ENCODE peak calls at places on chromosomes 5 and 9, in six cellular contexts. R is aorta; Y is transverse colon; S is IMR-90; G is CD4-positive, CD25-positive, alpha-beta regulatory T cell; H is BE2C. A is an unnamed sample.

GRCh38 chr5:173315495-173316352 is 12.5 kb downstream of the STC2 start:
- DNase-seq in R (peak; percentile 74), Y (no peak), S (peak; percentile 91), G (no peak), H (peak; percentile 85), A (peak; percentile 74)

GRCh38 chr5:17346811-17347210 is 129.4 kb downstream of the BASP1 start:
- DNase-seq in R (no peak), Y (no peak), S (peak; percentile 14), G (no peak), H (no peak), A (no peak)

GRCh38 chr9:121518634-121519033 is 19.0 kb upstream of the GGTA1 start:
- DNase-seq in R (no peak), Y (no peak), S (no peak), G (no peak), H (no peak), A (no peak)

GRCh38 chr5:129116797-129117196 is 22.2 kb downstream of the ISOC1 start:
- DNase-seq in R (no peak), Y (no peak), S (no peak), G (no peak), H (no peak), A (no peak)

GRCh38 chr9:100652850-100653249 is 75.0 kb downstream of the CAVIN4 start:
- DNase-seq in R (no peak), Y (no peak), S (no peak), G (no peak), H (no peak), A (no peak)

GRCh38 chr5:122704247-122705036 is 70.4 kb upstream of the SNX2 start:
- DNase-seq in R (no peak), Y (no peak), S (peak; percentile 67), G (peak; percentile 10), H (no peak), A (no peak)

GRCh38 chr9:92807757-92808725 is 43.4 kb upstream of the BICD2 start:
- DNase-seq in R (no peak), Y (peak; percentile 11), S (no peak), G (peak; percentile 38), H (peak; percentile 44), A (no peak)

GRCh38 chr9:121226186-121226585 is 24.5 kb upstream of the RAB14 start:
- DNase-seq in R (no peak), Y (no peak), S (peak; percentile 54), G (no peak), H (no peak), A (no peak)

GRCh38 chr9:129725841-129726251 is 27.0 kb downstream of the PTGES start:
- DNase-seq in R (peak; percentile 62), Y (no peak), S (peak; percentile 58), G (no peak), H (no peak), A (no peak)

GRCh38 chr9:77864096-77864889 is 167.3 kb downstream of the GNAQ start:
- DNase-seq in R (no peak), Y (no peak), S (peak; percentile 27), G (no peak), H (no peak), A (no peak)

GRCh38 chr9:10704720-10705119 is 91.9 kb upstream of the PTPRD start:
- DNase-seq in R (no peak), Y (no peak), S (no peak), G (no peak), H (no peak), A (no peak)

GRCh38 chr5:63247651-63248050 is 669.0 kb downstream of the LRRC70 start:
- DNase-seq in R (no peak), Y (no peak), S (peak; percentile 3), G (no peak), H (no peak), A (no peak)

GRCh38 chr5:127010362-127010761 is 20.0 kb downstream of the MARCHF3 start:
- DNase-seq in R (no peak), Y (no peak), S (peak; percentile 29), G (no peak), H (no peak), A (no peak)

GRCh38 chr5:1523480-1523792 is 324 bp downstream of the LPCAT1 start:
- DNase-seq in R (peak; percentile 54), Y (peak; percentile 18), S (no peak), G (no peak), H (no peak), A (no peak)

GRCh38 chr5:173258466-173258865 is 23.5 kb upstream of the NKX2-5 start:
- DNase-seq in R (no peak), Y (no peak), S (no peak), G (no peak), H (no peak), A (no peak)

GRCh38 chr5:84382363-84383295 is 2.1 kb downstream of the EDIL3 start:
- DNase-seq in R (peak; percentile 57), Y (peak; percentile 68), S (peak; percentile 53), G (no peak), H (peak; percentile 86), A (peak; percentile 26)

GRCh38 chr9:124008307-124008854 is 3.2 kb upstream of the LHX2 start:
- DNase-seq in R (no peak), Y (no peak), S (no peak), G (no peak), H (no peak), A (no peak)

DNA sequence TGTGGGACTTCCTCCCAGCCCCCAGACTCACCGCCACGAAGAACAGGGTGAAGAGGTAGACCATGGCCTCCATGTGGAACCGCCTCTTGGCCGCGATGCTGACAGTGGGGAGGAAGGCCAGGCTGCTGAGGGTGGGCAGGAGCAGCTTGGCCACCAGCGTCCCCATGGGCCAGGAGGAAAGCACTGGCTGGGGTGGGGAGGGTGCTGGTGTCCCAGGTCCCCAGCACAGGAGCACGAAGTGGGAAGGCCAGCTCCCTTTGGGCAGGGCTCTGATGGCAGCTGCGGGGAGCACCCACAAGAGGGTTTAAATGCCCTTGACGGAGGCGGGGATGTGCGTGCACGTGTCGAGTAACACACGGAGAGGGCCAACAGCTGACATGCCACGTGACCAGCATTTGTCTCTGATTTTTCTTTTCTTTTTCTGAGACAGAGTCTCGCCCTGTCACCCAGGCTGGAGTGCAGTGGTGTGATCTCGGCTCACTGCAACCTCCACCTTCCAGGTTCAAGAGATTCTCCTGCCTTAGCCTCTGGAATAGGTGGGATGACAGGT is at the start of gene MYMK:
- DNase-seq in R (no peak), Y (no peak), S (no peak), G (no peak), H (no peak), A (no peak)
- H3K4me1 ChIP-seq in R (no peaks in the 10 kb centered on the region), Y (no peaks in the 10 kb centered on the region), S (peaks cover 2% of the 10 kb centered on the region), G (no peaks in the 10 kb centered on the region), H (peaks cover 46% of the 10 kb centered on the region), A (peaks cover 40% of the 10 kb centered on the region)

DNA sequence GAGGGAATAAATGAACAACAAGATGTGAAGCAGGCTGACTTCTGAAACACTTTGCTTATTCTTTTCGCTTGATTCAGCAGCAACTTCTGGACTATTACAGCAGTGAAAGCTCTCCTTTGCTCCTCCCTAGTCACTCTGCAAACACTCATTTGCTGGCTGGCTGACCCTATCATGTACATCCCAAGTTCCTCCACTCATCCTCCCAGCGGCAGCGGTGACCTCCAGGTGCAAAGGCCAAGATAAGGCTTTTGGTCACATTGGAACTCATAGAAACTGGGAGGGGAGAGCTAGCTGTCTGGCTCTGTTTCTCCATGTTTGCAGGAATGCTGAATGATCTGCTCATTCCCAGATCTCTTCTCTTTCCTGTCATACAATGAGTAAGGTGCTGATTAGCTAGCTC is 250.4 kb upstream of the PDE4D start:
- DNase-seq in R (no peak), Y (no peak), S (no peak), G (no peak), H (no peak), A (no peak)
- H3K4me3 ChIP-seq in R (no peak overlapping the region), Y (no peak overlapping the region), S (no peak overlapping the region), G (no peak overlapping the region), H (no peak overlapping the region), A (no peak overlapping the region)

DNA sequence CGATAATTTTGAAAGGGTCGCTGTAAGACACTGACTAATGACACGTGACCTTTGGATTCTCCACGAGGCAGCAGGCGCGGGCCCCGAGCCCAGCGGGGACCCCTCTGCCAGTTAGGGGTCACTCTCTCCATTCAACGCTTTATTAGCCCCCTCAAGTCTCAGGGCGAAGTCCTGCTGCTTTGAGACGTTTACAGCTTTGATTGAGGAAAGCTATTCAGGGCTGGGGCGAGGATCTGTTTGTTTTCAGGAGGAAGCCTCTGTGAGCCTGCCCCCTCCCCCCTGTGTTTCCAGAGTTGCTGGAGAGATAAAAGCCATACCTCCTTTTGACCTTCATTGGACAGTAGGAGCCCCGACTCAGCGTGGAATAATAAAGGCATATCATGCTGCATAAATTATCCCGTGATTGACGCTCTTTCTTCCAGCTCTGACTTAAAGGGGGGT is 31.4 kb upstream of the MSX2 start:
- DNase-seq in R (no peak), Y (peak; percentile 16), S (no peak), G (no peak), H (peak; percentile 33), A (peak; percentile 35)
- H3K4me1 ChIP-seq in R (no peaks in the 10 kb centered on the region), Y (peaks cover 9% of the 10 kb centered on the region), S (no peaks in the 10 kb centered on the region), G (no peaks in the 10 kb centered on the region), H (peaks cover 5% of the 10 kb centered on the region), A (no peaks in the 10 kb centered on the region)

GRCh38 chr5:177131711-177132503 is 1.7 kb upstream of the NSD1 start:
- DNase-seq in R (peak; percentile 58), Y (no peak), S (no peak), G (no peak), H (no peak), A (peak; percentile 48)
- H3K4me3 ChIP-seq in R (peak overlapping the region; percentile 89), Y (no peak overlapping the region), S (no peak overlapping the region), G (no peak overlapping the region), H (no peak overlapping the region), A (peak overlapping the region; percentile 62)

GRCh38 chr5:150320048-150320555 is 17.4 kb upstream of the ARSI start:
- DNase-seq in R (peak; percentile 59), Y (peak; percentile 55), S (peak; percentile 78), G (no peak), H (peak; percentile 50), A (peak; percentile 69)
- H3K4me1 ChIP-seq in R (no peaks in the 10 kb centered on the region), Y (no peaks in the 10 kb centered on the region), S (peaks cover 30% of the 10 kb centered on the region), G (no peaks in the 10 kb centered on the region), H (peaks cover 35% of the 10 kb centered on the region), A (no peaks in the 10 kb centered on the region)

A was measured in testis.